ENCODE peak calls at places on chromosomes 6 and 20, in ten cellular contexts. X, D, P, F, I, R, W, G, L and Z are unnamed samples.

GRCh38 chr6:139423970-139424667 is 49.7 kb upstream of the CITED2 start:
- DNase-seq in X (no peak), D (no peak), P (no peak), F (no peak), I (no peak), R (no peak), W (no peak), G (no peak), L (no peak), Z (no peak)

GRCh38 chr20:42192321-42192720 is 574.1 kb upstream of the CHD6 start:
- DNase-seq in X (no peak), D (no peak), P (no peak), F (no peak), I (no peak), R (no peak), W (no peak), G (no peak), L (no peak), Z (no peak)

GRCh38 chr6:40181367-40181766 is 247.1 kb upstream of the MOCS1 start:
- DNase-seq in X (no peak), D (no peak), P (no peak), F (no peak), I (no peak), R (no peak), W (no peak), G (no peak), L (no peak), Z (no peak)

GRCh38 chr6:43972179-43972914 is 154.9 kb downstream of the MRPL14 start:
- DNase-seq in X (peak; percentile 54), D (no peak), P (no peak), F (no peak), I (no peak), R (peak; percentile 80), W (no peak), G (peak; percentile 69), L (no peak), Z (no peak)

GRCh38 chr6:160030103-160030502 is 61.2 kb downstream of the IGF2R start:
- DNase-seq in X (peak; percentile 85), D (peak; percentile 91), P (peak; percentile 91), F (no peak), I (peak; percentile 71), R (peak; percentile 88), W (peak; percentile 37), G (peak; percentile 90), L (peak; percentile 91), Z (no peak)

GRCh38 chr6:39221746-39222641 is 7.3 kb downstream of the KCNK5 start:
- DNase-seq in X (no peak), D (no peak), P (no peak), F (no peak), I (no peak), R (no peak), W (no peak), G (no peak), L (no peak), Z (no peak)

GRCh38 chr6:9437836-9438235 is 977.0 kb downstream of the TFAP2A start:
- DNase-seq in X (no peak), D (no peak), P (no peak), F (no peak), I (no peak), R (peak; percentile 59), W (no peak), G (no peak), L (no peak), Z (no peak)

GRCh38 chr20:63567382-63568169 is 6.5 kb downstream of the HELZ2 start:
- DNase-seq in X (no peak), D (peak; percentile 52), P (no peak), F (no peak), I (peak; percentile 75), R (no peak), W (no peak), G (peak; percentile 78), L (peak; percentile 87), Z (no peak)

GRCh38 chr6:116572162-116572561 is 858 bp downstream of the RWDD1 start:
- DNase-seq in X (no peak), D (no peak), P (no peak), F (no peak), I (peak; percentile 37), R (peak; percentile 75), W (no peak), G (no peak), L (no peak), Z (peak; percentile 32)

GRCh38 chr6:33984466-33985332 is 161.2 kb downstream of the GRM4 start:
- DNase-seq in X (no peak), D (no peak), P (no peak), F (no peak), I (no peak), R (no peak), W (no peak), G (no peak), L (peak; percentile 40), Z (peak; percentile 5)

GRCh38 chr6:123965894-123966293 is 162.2 kb downstream of the NKAIN2 start:
- DNase-seq in X (no peak), D (no peak), P (no peak), F (no peak), I (no peak), R (peak; percentile 0), W (peak; percentile 88), G (no peak), L (no peak), Z (peak; percentile 35)

GRCh38 chr20:44247131-44247571 is at the start of gene GDAP1L1:
- DNase-seq in X (no peak), D (no peak), P (no peak), F (no peak), I (no peak), R (peak; percentile 24), W (peak; percentile 89), G (no peak), L (no peak), Z (no peak)

GRCh38 chr6:25921525-25922203 is 8.8 kb downstream of the SLC17A2 start:
- DNase-seq in X (no peak), D (no peak), P (no peak), F (no peak), I (no peak), R (no peak), W (no peak), G (no peak), L (no peak), Z (no peak)

GRCh38 chr6:93350774-93351173 is 68.6 kb downstream of the EPHA7 start:
- DNase-seq in X (no peak), D (no peak), P (no peak), F (no peak), I (no peak), R (no peak), W (no peak), G (no peak), L (no peak), Z (peak; percentile 52)

GRCh38 chr6:128162423-128162822 is 261.6 kb upstream of the THEMIS start:
- DNase-seq in X (no peak), D (no peak), P (no peak), F (no peak), I (no peak), R (no peak), W (no peak), G (no peak), L (no peak), Z (no peak)

GRCh38 chr20:44028341-44028715 is 113.7 kb downstream of the TOX2 start:
- DNase-seq in X (no peak), D (no peak), P (peak; percentile 28), F (no peak), I (no peak), R (peak; percentile 24), W (no peak), G (no peak), L (no peak), Z (no peak)

DNA sequence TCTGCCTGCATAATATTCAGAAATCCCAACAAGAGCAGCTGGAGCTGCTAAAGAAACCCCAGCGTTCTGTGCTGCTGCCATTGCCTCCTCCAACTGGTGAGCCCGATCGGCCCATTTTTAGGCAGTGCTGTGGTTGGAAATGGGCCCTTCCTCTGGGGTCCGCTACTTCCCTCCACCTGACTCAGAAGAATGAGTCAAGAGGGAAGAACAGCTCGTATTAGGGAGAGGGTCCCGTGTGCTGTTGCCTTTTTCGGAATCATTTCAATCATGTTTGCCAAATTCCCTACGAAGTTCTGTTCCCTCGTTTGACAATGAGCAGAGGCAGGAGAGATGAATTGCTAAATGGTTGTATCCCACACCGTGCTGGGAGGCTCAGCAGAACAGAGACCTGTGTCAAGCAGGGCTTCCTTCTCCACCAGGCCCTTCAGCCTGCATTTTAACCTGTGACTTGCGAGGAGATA is 38.4 kb downstream of the THBS2 start:
- DNase-seq in X (peak; percentile 66), D (peak; percentile 25), P (no peak), F (no peak), I (no peak), R (peak; percentile 48), W (no peak), G (no peak), L (no peak), Z (no peak)
- H3K4me1 ChIP-seq in X (peaks cover 6% of the 10 kb centered on the region), D (peaks cover 9% of the 10 kb centered on the region), P (no peaks in the 10 kb centered on the region), F (no peaks in the 10 kb centered on the region), I (peaks cover 21% of the 10 kb centered on the region), R (peaks cover 23% of the 10 kb centered on the region), W (no peaks in the 10 kb centered on the region), G (no peaks in the 10 kb centered on the region), L (peaks cover 5% of the 10 kb centered on the region), Z (peaks cover 8% of the 10 kb centered on the region)

GRCh38 chr6:5203571-5203970 is 57.2 kb downstream of the LYRM4 start:
- DNase-seq in X (no peak), D (no peak), P (no peak), F (no peak), I (no peak), R (no peak), W (no peak), G (no peak), L (no peak), Z (no peak)
- H3K4me1 ChIP-seq in X (peaks cover 14% of the 10 kb centered on the region), D (peaks cover 12% of the 10 kb centered on the region), P (no peaks in the 10 kb centered on the region), F (peaks cover 7% of the 10 kb centered on the region), I (peaks cover 25% of the 10 kb centered on the region), R (peaks cover 27% of the 10 kb centered on the region), W (no peaks in the 10 kb centered on the region), G (peaks cover 10% of the 10 kb centered on the region), L (peaks cover 20% of the 10 kb centered on the region), Z (peaks cover 29% of the 10 kb centered on the region)

DNA sequence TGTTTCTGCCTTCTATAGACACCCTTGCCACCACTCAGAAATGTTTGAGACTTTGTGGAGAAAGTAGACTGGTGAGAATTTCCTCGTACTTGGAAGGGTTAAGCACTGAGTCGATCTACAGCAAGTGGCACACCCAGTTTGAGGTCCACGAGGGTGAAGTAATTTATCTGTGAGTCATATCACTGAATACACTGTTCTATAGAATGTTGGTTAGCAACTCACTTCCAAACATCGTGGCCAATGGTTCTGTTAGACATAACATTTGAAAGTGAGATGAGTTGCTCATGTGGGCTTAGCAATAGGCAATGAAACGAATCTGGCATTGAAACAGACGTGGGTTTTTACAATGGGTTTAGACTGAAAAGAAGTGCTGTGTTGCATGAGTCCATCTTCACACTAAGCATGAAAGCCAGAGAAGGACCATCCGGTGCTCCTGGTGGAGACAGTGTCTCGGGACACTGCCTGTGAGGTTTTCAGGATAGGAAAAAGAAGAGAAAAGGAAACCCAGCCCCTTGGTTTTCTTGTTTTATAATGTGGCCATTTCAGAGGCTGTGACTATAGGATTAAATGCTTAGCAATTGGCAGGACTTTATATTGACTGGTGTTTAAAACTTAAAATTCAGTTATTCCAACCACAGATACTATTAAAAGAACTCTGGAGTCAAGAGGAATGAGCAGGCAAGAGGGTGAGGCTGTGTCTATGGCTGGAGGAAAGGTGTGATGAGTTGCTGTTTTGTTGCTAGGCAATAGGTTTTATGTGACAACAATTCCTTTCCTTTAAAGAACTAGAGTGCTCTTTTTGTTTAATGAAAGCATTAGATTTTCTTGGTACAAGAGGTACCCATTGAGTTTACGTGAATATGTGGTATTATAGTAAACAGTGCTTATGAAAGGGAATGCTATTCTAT is 31.0 kb upstream of the EZR start:
- DNase-seq in X (no peak), D (peak; percentile 46), P (no peak), F (peak; percentile 100), I (peak; percentile 65), R (peak; percentile 97), W (peak; percentile 66), G (no peak), L (no peak), Z (peak; percentile 67)
- H3K4me1 ChIP-seq in X (no peaks in the 10 kb centered on the region), D (peaks cover 16% of the 10 kb centered on the region), P (no peaks in the 10 kb centered on the region), F (peaks cover 76% of the 10 kb centered on the region), I (peaks cover 59% of the 10 kb centered on the region), R (peaks cover 42% of the 10 kb centered on the region), W (peaks cover 32% of the 10 kb centered on the region), G (no peaks in the 10 kb centered on the region), L (peaks cover 24% of the 10 kb centered on the region), Z (peaks cover 45% of the 10 kb centered on the region)

GRCh38 chr20:36465109-36466080 is 75.9 kb upstream of the MYL9 start:
- DNase-seq in X (peak; percentile 80), D (no peak), P (peak; percentile 86), F (peak; percentile 84), I (peak; percentile 62), R (peak; percentile 97), W (peak; percentile 59), G (peak; percentile 63), L (no peak), Z (no peak)
- H3K4me1 ChIP-seq in X (peaks cover 14% of the 10 kb centered on the region), D (peaks cover 44% of the 10 kb centered on the region), P (no peaks in the 10 kb centered on the region), F (peaks cover 57% of the 10 kb centered on the region), I (peaks cover 90% of the 10 kb centered on the region), R (peaks cover 49% of the 10 kb centered on the region), W (peaks cover 44% of the 10 kb centered on the region), G (peaks cover 5% of the 10 kb centered on the region), L (peaks cover 69% of the 10 kb centered on the region), Z (peaks cover 24% of the 10 kb centered on the region)